ENCODE peak calls at places on chromosome 19, in four cellular contexts. G is IMR-90, X is mammary epithelial cell, U is GM23248. M is an unnamed sample.

GRCh38 chr19:4922530-4923378 is 13.5 kb downstream of the UHRF1 start:
- DNase-seq in X (no peak), U (no peak), G (no peak), M (no peak)

GRCh38 chr19:21439372-21439771 is 42.4 kb downstream of the ZNF493 start:
- DNase-seq in G (no peak), U (peak; percentile 27), X (peak; percentile 50), M (peak; percentile 4)

GRCh38 chr19:5352229-5352763 is 11.7 kb upstream of the PTPRS start:
- DNase-seq in X (peak; percentile 66), U (peak; percentile 20), G (peak; percentile 15), M (peak; percentile 46)

GRCh38 chr19:30557927-30558557 is 185.9 kb downstream of the ZNF536 start:
- DNase-seq in G (no peak), X (no peak), U (no peak), M (no peak)

GRCh38 chr19:4707956-4708650 is 15.5 kb downstream of the DPP9 start:
- DNase-seq in G (peak; percentile 53), X (peak; percentile 24), U (peak; percentile 61), M (peak; percentile 80)

GRCh38 chr19:14494910-14495677 is 833 bp downstream of the GIPC1 start:
- DNase-seq in U (peak; percentile 51), X (peak; percentile 62), G (no peak), M (no peak)

GRCh38 chr19:21677696-21678418 is 89.5 kb downstream of the ZNF100 start:
- DNase-seq in U (no peak), G (no peak), X (no peak), M (no peak)

GRCh38 chr19:41449079-41449864 is 6.3 kb downstream of the ERICH4 start:
- DNase-seq in G (peak; percentile 61), X (peak; percentile 52), U (peak; percentile 68), M (peak; percentile 44)

GRCh38 chr19:56839665-56840451 is 668 bp downstream of the PEG3 start:
- DNase-seq in X (no peak), G (no peak), U (no peak), M (peak; percentile 91)

GRCh38 chr19:34351382-34351802 is 13.6 kb upstream of the GPI start:
- DNase-seq in U (no peak), G (no peak), X (no peak), M (no peak)

GRCh38 chr19:30004403-30004802 is 62.4 kb downstream of the URI1 start:
- DNase-seq in U (no peak), G (no peak), X (no peak), M (no peak)

GRCh38 chr19:5700455-5701092 is 10.5 kb downstream of the RPL36 start:
- DNase-seq in G (no peak), X (no peak), U (no peak), M (no peak)

GRCh38 chr19:52566588-52566987 is 3.5 kb upstream of the ZNF701 start:
- DNase-seq in X (peak; percentile 75), U (peak; percentile 55), G (peak; percentile 84), M (peak; percentile 60)

GRCh38 chr19:8308891-8309291 is 733 bp upstream of the CD320 start:
- DNase-seq in U (no peak), X (no peak), G (no peak), M (no peak)

GRCh38 chr19:3774621-3775373 is 2.8 kb upstream of the RAX2 start:
- DNase-seq in X (no peak), U (no peak), G (no peak), M (no peak)

GRCh38 chr19:36508325-36508724 is 19.0 kb upstream of the ZNF566 start:
- DNase-seq in G (no peak), U (no peak), X (no peak), M (no peak)

GRCh38 chr19:12969292-12969988 is at the start of gene DAND5:
- DNase-seq in U (no peak), G (no peak), X (no peak), M (no peak)

GRCh38 chr19:46608178-46608577 is 7.0 kb downstream of the CALM3 start:
- DNase-seq in X (no peak), G (no peak), U (no peak), M (no peak)

GRCh38 chr19:13355356-13355755 is 150.9 kb downstream of the CACNA1A start:
- DNase-seq in U (no peak), X (no peak), G (no peak), M (no peak)

DNA sequence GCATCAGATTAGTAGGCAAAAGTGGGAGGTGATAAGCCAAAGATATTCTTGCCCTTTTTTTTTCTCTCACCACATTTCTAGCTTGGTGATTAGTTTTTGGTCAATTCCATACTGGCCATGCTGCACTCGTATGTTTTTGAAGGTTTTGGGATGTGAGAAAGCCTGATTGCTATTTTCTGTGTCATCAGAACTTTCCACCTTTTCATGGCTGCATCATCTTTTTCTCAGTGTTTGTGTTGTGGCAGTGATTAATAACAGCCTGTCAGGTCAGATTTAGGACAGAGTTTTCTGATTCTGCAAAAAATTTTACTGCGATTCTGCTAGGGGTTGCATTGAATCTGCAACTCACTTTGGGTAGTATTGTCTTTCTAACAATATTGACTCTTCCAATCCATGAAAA is 32.9 kb downstream of the PSG1 start:
- DNase-seq in U (peak; percentile 62), G (peak; percentile 31), X (no peak), M (peak; percentile 22)
- H3K9ac ChIP-seq in U (no peak overlapping the region), G (no peak overlapping the region), X (no peak overlapping the region), M (no peak overlapping the region)

GRCh38 chr19:547117-547516 is 3.3 kb downstream of the GZMM start:
- DNase-seq in G (no peak), U (no peak), X (no peak), M (no peak)

GRCh38 chr19:542173-542866 is 1.5 kb upstream of the GZMM start:
- DNase-seq in U (no peak), G (no peak), X (no peak), M (no peak)

GRCh38 chr19:540867-541637 is 2.8 kb upstream of the GZMM start:
- DNase-seq in U (no peak), G (no peak), X (no peak), M (no peak)

GRCh38 chr19:541699-542098 is 2.2 kb upstream of the GZMM start:
- DNase-seq in G (no peak), U (no peak), X (no peak), M (no peak)

GRCh38 chr19:543912-544608 is at the start of gene GZMM:
- DNase-seq in U (no peak), X (no peak), G (no peak), M (no peak)
- H3K9ac ChIP-seq in U (no peak within 1 kb of the TSS), X (no peak within 1 kb of the TSS), G (no peak within 1 kb of the TSS), M (no peak within 1 kb of the TSS)

DNA sequence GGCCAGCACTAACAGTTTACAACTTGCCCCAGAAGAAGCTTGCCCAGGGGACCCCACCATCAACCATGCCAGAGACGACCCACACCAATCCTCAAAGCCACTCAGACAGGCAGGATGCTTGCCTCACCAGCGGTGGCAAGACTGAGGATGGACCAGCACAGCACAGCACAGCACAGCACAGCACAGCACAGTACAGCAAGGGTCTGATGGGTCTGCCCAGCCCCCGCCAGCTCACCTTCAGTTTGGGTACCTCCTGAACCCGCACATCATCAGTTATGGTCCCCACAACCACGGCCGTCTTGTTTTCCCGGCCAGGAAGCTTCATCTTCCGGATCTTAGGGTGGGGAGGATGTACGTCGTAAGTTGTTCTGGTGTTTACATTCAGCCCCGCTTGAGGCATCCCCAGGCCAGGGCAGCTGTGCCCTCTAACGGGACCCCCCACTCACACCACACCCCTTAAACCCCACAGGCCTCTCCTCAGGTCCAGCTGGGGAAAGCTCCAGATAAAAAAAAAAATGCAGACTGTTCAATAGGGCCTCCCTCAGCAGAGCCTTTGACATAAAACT is 1.7 kb upstream of the FAM83E start:
- DNase-seq in X (no peak), G (no peak), U (no peak), M (no peak)
- H3K9ac ChIP-seq in X (no peak overlapping the region), G (peak overlapping the region; percentile 99), U (peak overlapping the region; percentile 98), M (peak overlapping the region; percentile 92)

DNA sequence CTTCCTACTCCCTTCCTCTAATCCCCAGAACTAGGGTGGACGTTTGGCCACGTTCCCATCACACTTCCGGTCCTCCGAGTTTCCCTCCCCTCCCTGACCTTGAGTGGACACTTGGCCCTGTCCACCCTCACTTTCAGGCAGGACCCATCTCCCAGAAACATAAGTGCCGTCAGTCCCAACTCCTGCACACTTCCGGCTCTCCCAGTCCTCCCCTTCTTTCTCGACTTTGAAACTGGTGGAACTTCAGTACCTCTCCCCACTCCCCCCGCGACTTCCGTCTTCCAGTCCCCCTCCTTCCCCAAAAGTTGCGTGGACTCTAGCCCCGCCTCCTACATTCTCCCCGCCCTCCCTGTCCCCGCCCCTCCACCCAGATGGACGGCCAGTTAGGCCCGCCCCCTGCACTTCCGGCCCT is 278 bp upstream of the ZNF274 start:
- DNase-seq in U (no peak), G (no peak), X (peak; percentile 7), M (no peak)
- H3K9ac ChIP-seq in U (peak overlapping the region; percentile 100), G (no peak overlapping the region), X (no peak overlapping the region), M (no peak overlapping the region)

DNA sequence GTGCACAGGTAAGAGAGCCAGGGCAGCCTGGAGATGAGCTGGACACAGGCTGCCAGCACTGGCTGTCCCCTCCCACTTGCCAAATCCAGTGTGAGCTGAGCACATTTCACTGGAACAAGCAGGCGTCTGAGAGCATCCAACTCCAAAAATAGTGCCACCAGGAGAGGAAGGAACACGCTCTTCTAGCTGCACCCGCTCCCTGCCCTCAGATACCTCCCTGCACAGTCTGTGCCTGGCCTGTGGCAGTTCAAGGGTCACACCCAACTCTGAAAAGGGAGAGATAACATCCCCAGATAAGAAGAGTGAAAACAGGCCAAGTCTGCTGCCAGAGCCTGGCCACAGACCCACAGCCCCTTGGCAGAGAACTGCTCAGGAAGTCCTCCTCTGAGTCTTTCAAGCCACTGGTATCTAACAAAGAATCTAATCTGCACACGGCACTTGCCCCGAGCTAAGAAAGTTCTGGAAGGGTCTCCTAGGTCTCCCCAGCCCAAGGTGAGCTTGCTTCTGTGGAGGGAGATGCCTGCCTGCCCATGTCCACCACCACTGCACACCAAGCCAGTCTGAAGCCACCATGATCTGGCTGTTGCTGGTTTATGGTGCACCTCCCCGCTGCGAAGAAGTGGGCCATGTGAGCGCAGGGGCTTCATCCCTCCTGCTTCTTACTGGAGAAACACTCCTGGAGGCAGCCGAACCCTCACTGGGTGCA is 14.7 kb downstream of the ELL start:
- DNase-seq in U (no peak), G (no peak), X (no peak), M (peak; percentile 42)
- H3K9ac ChIP-seq in U (no peak overlapping the region), G (no peak overlapping the region), X (no peak overlapping the region), M (no peak overlapping the region)

DNA sequence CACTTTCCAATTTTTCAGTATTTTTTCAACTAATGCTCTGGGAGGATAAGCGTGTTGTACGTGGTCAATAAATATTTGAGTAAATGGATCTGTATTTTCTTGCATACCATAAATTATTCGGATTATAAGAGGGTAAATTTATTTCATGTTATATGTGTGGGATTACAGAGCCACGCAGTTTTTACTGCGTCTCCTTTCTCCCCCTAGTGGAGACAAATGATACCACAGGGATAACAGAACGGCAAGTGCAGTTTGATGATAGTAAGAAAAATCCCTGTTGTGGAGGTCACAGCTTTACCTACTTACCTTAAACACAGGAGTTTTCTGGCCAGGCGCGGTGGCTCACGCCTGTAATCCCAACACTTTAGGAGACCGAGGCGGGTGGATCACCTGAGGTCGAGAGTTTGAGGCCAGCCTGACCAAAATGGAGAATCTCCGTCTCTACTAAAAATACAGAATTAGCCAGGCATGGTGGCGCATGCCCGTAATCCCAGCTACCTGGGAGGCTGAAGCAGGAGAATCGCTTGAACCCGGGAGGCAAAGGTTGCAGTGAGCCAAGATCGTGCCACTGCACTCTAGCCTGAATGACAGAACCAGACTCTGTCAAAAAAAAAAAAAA is 16.8 kb downstream of the MBD3L2B start:
- DNase-seq in X (no peak), G (peak; percentile 18), U (peak; percentile 69), M (peak; percentile 46)
- H3K9ac ChIP-seq in X (no peak overlapping the region), G (no peak overlapping the region), U (no peak overlapping the region), M (no peak overlapping the region)

GRCh38 chr19:7301525-7301924 is 7.3 kb upstream of the INSR start:
- DNase-seq in G (no peak), X (no peak), U (no peak), M (no peak)
- H3K9ac ChIP-seq in G (no peak overlapping the region), X (no peak overlapping the region), U (no peak overlapping the region), M (no peak overlapping the region)

GRCh38 chr19:19447536-19448237 is 42.2 kb downstream of the GATAD2A start:
- DNase-seq in G (peak; percentile 28), U (peak; percentile 27), X (no peak), M (no peak)
- H3K9ac ChIP-seq in G (no peak overlapping the region), U (no peak overlapping the region), X (no peak overlapping the region), M (no peak overlapping the region)

M was measured in fibroblast of lung.